ENCODE peak calls at places on chromosomes 13 and 19, in six cellular contexts. X is LHCN-M2, Q is substantia nigra, F is putamen, M is cardiac fibroblast, D is A172. U is an unnamed sample.
A peak's percentile ranks its signal among the peaks of the same experiment; 100 is the strongest.

GRCh38 chr13:38530492-38530891 is 156.4 kb upstream of the FREM2 start:
- DNase-seq in X (peak; percentile 20), Q (no peak), F (no peak), M (peak; percentile 43), D (peak; percentile 4), U (no peak)

GRCh38 chr13:26590951-26591350 is 33.5 kb downstream of the WASF3 start:
- DNase-seq in X (no peak), Q (no peak), F (no peak), M (no peak), D (no peak), U (no peak)

GRCh38 chr13:65470781-65471180 is 1759.4 kb downstream of the PCDH9 start:
- DNase-seq in X (no peak), Q (no peak), F (no peak), M (peak; percentile 16), D (no peak), U (no peak)

GRCh38 chr13:102152790-102153189 is 249.1 kb downstream of the FGF14 start:
- DNase-seq in X (no peak), Q (no peak), F (peak; percentile 87), M (no peak), D (no peak), U (no peak)

GRCh38 chr13:31073859-31074718 is 87.6 kb downstream of the HSPH1 start:
- DNase-seq in X (peak; percentile 42), Q (no peak), F (peak; percentile 79), M (peak; percentile 50), D (no peak), U (no peak)

GRCh38 chr13:75294110-75294509 is 187.9 kb downstream of the TBC1D4 start:
- DNase-seq in X (no peak), Q (no peak), F (no peak), M (no peak), D (no peak), U (no peak)

GRCh38 chr19:32868206-32868950 is 1.2 kb downstream of the SLC7A9 start:
- DNase-seq in X (no peak), Q (no peak), F (no peak), M (no peak), D (no peak), U (no peak)

GRCh38 chr13:49998714-49999624 is 2.1 kb downstream of the TRIM13 start:
- DNase-seq in X (no peak), Q (no peak), F (no peak), M (no peak), D (no peak), U (no peak)

GRCh38 chr13:70723732-70724131 is 615.5 kb upstream of the KLHL1 start:
- DNase-seq in X (no peak), Q (no peak), F (no peak), M (peak; percentile 9), D (no peak), U (no peak)

GRCh38 chr19:2015611-2015950 is at the start of gene BTBD2:
- DNase-seq in X (peak; percentile 54), Q (peak; percentile 39), F (peak; percentile 87), M (peak; percentile 77), D (peak; percentile 29), U (no peak)

GRCh38 chr19:10839071-10840050 is 3.3 kb upstream of the TMED1 start:
- DNase-seq in X (no peak), Q (no peak), F (no peak), M (no peak), D (no peak), U (no peak)

GRCh38 chr13:110116072-110116487 is 190.9 kb downstream of the COL4A1 start:
- DNase-seq in X (no peak), Q (no peak), F (no peak), M (peak; percentile 77), D (no peak), U (peak; percentile 74)

GRCh38 chr19:12825259-12826131 is 8.9 kb downstream of the RTBDN start:
- DNase-seq in X (no peak), Q (no peak), F (no peak), M (peak; percentile 52), D (peak; percentile 40), U (peak; percentile 31)

GRCh38 chr19:54257116-54257480 is at the start of gene LILRB5:
- DNase-seq in X (no peak), Q (no peak), F (no peak), M (no peak), D (no peak), U (no peak)

GRCh38 chr19:15195381-15195964 is 5.3 kb downstream of the NOTCH3 start:
- DNase-seq in X (peak; percentile 64), Q (no peak), F (no peak), M (peak; percentile 83), D (no peak), U (peak; percentile 69)

GRCh38 chr13:111328803-111329410 is 8.5 kb downstream of the TEX29 start:
- DNase-seq in X (no peak), Q (no peak), F (no peak), M (no peak), D (no peak), U (no peak)

GRCh38 chr13:36713842-36714241 is 40.0 kb downstream of the SERTM1 start:
- DNase-seq in X (no peak), Q (no peak), F (no peak), M (peak; percentile 27), D (no peak), U (no peak)

GRCh38 chr19:625257-625656 is 8.1 kb downstream of the POLRMT start:
- DNase-seq in X (no peak), Q (no peak), F (no peak), M (no peak), D (no peak), U (no peak)

U was measured in left cardiac atrium.